ENCODE peak calls at places on chromosomes 4 and X, in nine cellular contexts. H, U, B, Y, P, W, Z, D and J are unnamed samples.
A peak's percentile ranks its signal among the peaks of the same experiment; 100 is the strongest.

GRCh38 chr4:139297001-139297410 is 4.3 kb upstream of the NAA15 start:
- DNase-seq in H (no peak), U (no peak), B (no peak), Y (no peak), P (no peak), W (no peak), Z (peak; percentile 44), D (peak; percentile 46), J (no peak)

GRCh38 chrX:40065291-40066046 is 32.3 kb downstream of the BCOR start:
- DNase-seq in H (no peak), U (no peak), B (no peak), Y (no peak), P (no peak), W (no peak), Z (no peak), D (no peak), J (peak; percentile 67)

GRCh38 chr4:3868146-3868840 is 102.1 kb downstream of the ADRA2C start:
- DNase-seq in H (peak; percentile 87), U (no peak), B (no peak), Y (no peak), P (no peak), W (peak; percentile 7), Z (peak; percentile 18), D (no peak), J (peak; percentile 50)

GRCh38 chrX:154541896-154542722 is 4.5 kb downstream of the G6PD start:
- DNase-seq in H (peak; percentile 63), U (no peak), B (no peak), Y (no peak), P (peak; percentile 90), W (peak; percentile 72), Z (peak; percentile 95), D (peak; percentile 96), J (peak; percentile 83)

GRCh38 chr4:185562531-185562930 is 27.2 kb upstream of the PDLIM3 start:
- DNase-seq in H (no peak), U (no peak), B (no peak), Y (no peak), P (no peak), W (no peak), Z (no peak), D (no peak), J (no peak)

GRCh38 chr4:27084685-27085356 is 224.2 kb downstream of the STIM2 start:
- DNase-seq in H (peak; percentile 87), U (peak; percentile 64), B (peak; percentile 15), Y (no peak), P (no peak), W (peak; percentile 38), Z (peak; percentile 34), D (peak; percentile 17), J (peak; percentile 64)

GRCh38 chr4:7034262-7035081 is 8.7 kb upstream of the TADA2B start:
- DNase-seq in H (peak; percentile 37), U (no peak), B (peak; percentile 34), Y (no peak), P (no peak), W (no peak), Z (peak; percentile 63), D (peak; percentile 35), J (no peak)

GRCh38 chrX:140346711-140347110 is 158.2 kb downstream of the SOX3 start:
- DNase-seq in H (peak; percentile 42), U (no peak), B (no peak), Y (no peak), P (no peak), W (no peak), Z (peak; percentile 6), D (no peak), J (no peak)

GRCh38 chrX:103666202-103667107 is 20.0 kb downstream of the MORF4L2 start:
- DNase-seq in H (no peak), U (no peak), B (no peak), Y (no peak), P (no peak), W (no peak), Z (no peak), D (no peak), J (no peak)

GRCh38 chrX:39857780-39858179 is 240.0 kb downstream of the BCOR start:
- DNase-seq in H (no peak), U (no peak), B (no peak), Y (no peak), P (no peak), W (peak; percentile 56), Z (no peak), D (no peak), J (peak; percentile 69)

GRCh38 chr4:157221895-157222763 is 1.6 kb downstream of the GRIA2 start:
- DNase-seq in H (peak; percentile 78), U (peak; percentile 9), B (peak; percentile 51), Y (no peak), P (no peak), W (no peak), Z (peak; percentile 2), D (peak; percentile 1), J (no peak)

GRCh38 chr4:41525129-41525528 is 12.8 kb upstream of the LIMCH1 start:
- DNase-seq in H (peak; percentile 98), U (no peak), B (no peak), Y (no peak), P (peak; percentile 21), W (no peak), Z (peak; percentile 94), D (peak; percentile 85), J (no peak)

GRCh38 chr4:47010347-47011188 is 17.2 kb upstream of the GABRA4 start:
- DNase-seq in H (no peak), U (no peak), B (no peak), Y (no peak), P (no peak), W (no peak), Z (peak; percentile 2), D (no peak), J (no peak)

GRCh38 chr4:185235480-185236154 is 26.2 kb downstream of the SNX25 start:
- DNase-seq in H (peak; percentile 97), U (no peak), B (no peak), Y (no peak), P (no peak), W (no peak), Z (no peak), D (peak; percentile 23), J (no peak)

GRCh38 chr4:10383417-10383816 is 73.8 kb downstream of the ZNF518B start:
- DNase-seq in H (no peak), U (no peak), B (no peak), Y (no peak), P (no peak), W (no peak), Z (no peak), D (no peak), J (no peak)

GRCh38 chr4:44056721-44057151 is 391.9 kb downstream of the KCTD8 start:
- DNase-seq in H (peak; percentile 97), U (no peak), B (no peak), Y (no peak), P (no peak), W (no peak), Z (no peak), D (no peak), J (no peak)

GRCh38 chrX:39640866-39641265 is 456.9 kb downstream of the BCOR start:
- DNase-seq in H (no peak), U (no peak), B (no peak), Y (no peak), P (no peak), W (no peak), Z (no peak), D (no peak), J (no peak)

GRCh38 chrX:14073561-14073960 is 43.9 kb upstream of the GEMIN8 start:
- DNase-seq in H (no peak), U (no peak), B (no peak), Y (no peak), P (no peak), W (no peak), Z (no peak), D (no peak), J (no peak)

GRCh38 chr4:47287735-47288134 is 175.8 kb downstream of the COMMD8 start:
- DNase-seq in H (peak; percentile 58), U (peak; percentile 5), B (no peak), Y (no peak), P (no peak), W (no peak), Z (peak; percentile 78), D (peak; percentile 68), J (no peak)

GRCh38 chr4:106494066-106494465 is 125.5 kb upstream of the GIMD1 start:
- DNase-seq in H (no peak), U (no peak), B (no peak), Y (no peak), P (no peak), W (no peak), Z (peak; percentile 43), D (peak; percentile 71), J (no peak)

GRCh38 chr4:78131403-78131802 is 74.3 kb downstream of the FRAS1 start:
- DNase-seq in H (no peak), U (no peak), B (no peak), Y (no peak), P (peak; percentile 50), W (no peak), Z (no peak), D (no peak), J (no peak)

GRCh38 chr4:147303506-147303905 is 177.4 kb upstream of the EDNRA start:
- DNase-seq in H (no peak), U (no peak), B (no peak), Y (no peak), P (no peak), W (no peak), Z (no peak), D (no peak), J (no peak)

GRCh38 chr4:5165419-5166369 is 114.4 kb downstream of the STK32B start:
- DNase-seq in H (peak; percentile 71), U (peak; percentile 0), B (no peak), Y (no peak), P (no peak), W (no peak), Z (peak; percentile 86), D (peak; percentile 35), J (no peak)

GRCh38 chr4:112213091-112213490 is 18.5 kb upstream of the AP1AR start:
- DNase-seq in H (no peak), U (no peak), B (no peak), Y (no peak), P (no peak), W (no peak), Z (peak; percentile 67), D (no peak), J (no peak)

GRCh38 chrX:118254611-118255010 is 91.3 kb upstream of the WDR44 start:
- DNase-seq in H (peak; percentile 49), U (peak; percentile 58), B (peak; percentile 44), Y (no peak), P (peak; percentile 48), W (no peak), Z (peak; percentile 29), D (peak; percentile 65), J (no peak)

GRCh38 chrX:152635941-152636340 is 1.8 kb upstream of the GABRQ start:
- DNase-seq in H (peak; percentile 77), U (peak; percentile 60), B (no peak), Y (no peak), P (peak; percentile 50), W (no peak), Z (peak; percentile 44), D (peak; percentile 70), J (no peak)

GRCh38 chrX:63855896-63856295 is 70.9 kb upstream of the ARHGEF9 start:
- DNase-seq in H (peak; percentile 26), U (no peak), B (no peak), Y (no peak), P (no peak), W (no peak), Z (peak; percentile 72), D (peak; percentile 73), J (no peak)

GRCh38 chr4:82833696-82834313 is 35.2 kb upstream of the SCD5 start:
- DNase-seq in H (no peak), U (peak; percentile 41), B (no peak), Y (no peak), P (peak; percentile 47), W (no peak), Z (peak; percentile 85), D (peak; percentile 88), J (no peak)

GRCh38 chr4:56570041-56570440 is 64.5 kb downstream of the ARL9 start:
- DNase-seq in H (no peak), U (no peak), B (no peak), Y (no peak), P (no peak), W (no peak), Z (peak; percentile 32), D (peak; percentile 18), J (no peak)

GRCh38 chrX:7147978-7148824 is at the start of gene PUDP:
- DNase-seq in H (peak; percentile 83), U (peak; percentile 75), B (peak; percentile 91), Y (peak; percentile 62), P (peak; percentile 78), W (peak; percentile 94), Z (peak; percentile 74), D (peak; percentile 73), J (peak; percentile 93)

GRCh38 chrX:115047181-115047580 is 29.8 kb upstream of the IL13RA2 start:
- DNase-seq in H (no peak), U (no peak), B (no peak), Y (no peak), P (no peak), W (no peak), Z (peak; percentile 25), D (peak; percentile 49), J (no peak)